ENCODE peak calls at places on chromosomes 7 and 10, in four cellular contexts. V is thoracic aorta, S is Peyer's patch, B is AG09309. E is an unnamed sample.

GRCh38 chr7:97835296-97836138 is 36.7 kb downstream of the ASNS start:
- DNase-seq in V (peak; percentile 13), S (peak; percentile 86), B (peak; percentile 39), E (peak; percentile 65)

GRCh38 chr7:104964626-104965236 is 49.3 kb upstream of the KMT2E start:
- DNase-seq in V (no peak), S (no peak), B (no peak), E (no peak)

GRCh38 chr7:43296306-43296705 is 183.9 kb downstream of the HECW1 start:
- DNase-seq in V (no peak), S (no peak), B (no peak), E (no peak)

GRCh38 chr7:557556-557877 is 37.9 kb upstream of the PDGFA start:
- DNase-seq in V (no peak), S (no peak), B (no peak), E (no peak)

GRCh38 chr10:122515588-122516231 is 44.8 kb upstream of the DMBT1 start:
- DNase-seq in V (no peak), S (peak; percentile 79), B (no peak), E (no peak)

GRCh38 chr10:123254287-123254858 is 100.2 kb downstream of the BUB3 start:
- DNase-seq in V (no peak), S (no peak), B (no peak), E (no peak)

GRCh38 chr10:13830385-13830784 is 243.6 kb downstream of the PRPF18 start:
- DNase-seq in V (no peak), S (no peak), B (no peak), E (no peak)

GRCh38 chr7:82517059-82517458 is 73.5 kb upstream of the CACNA2D1 start:
- DNase-seq in V (no peak), S (no peak), B (no peak), E (no peak)

GRCh38 chr7:4028221-4028620 is 653.9 kb upstream of the FOXK1 start:
- DNase-seq in V (no peak), S (peak; percentile 2), B (no peak), E (no peak)

GRCh38 chr10:115981056-115981455 is 291.9 kb downstream of the GFRA1 start:
- DNase-seq in V (no peak), S (no peak), B (no peak), E (no peak)

GRCh38 chr10:103276941-103277712 is at the start of gene INA:
- DNase-seq in V (no peak), S (no peak), B (no peak), E (peak; percentile 33)

GRCh38 chr7:118245267-118246040 is 20.9 kb downstream of the ANKRD7 start:
- DNase-seq in V (no peak), S (no peak), B (no peak), E (no peak)

GRCh38 chr10:4710858-4711257 is 115.1 kb upstream of the AKR1E2 start:
- DNase-seq in V (no peak), S (no peak), B (no peak), E (no peak)
- TF ChIP-seq CTCF in V (no peak), S (no peak), B (no peak), E (no peak)

GRCh38 chr10:47257396-47258120 is 42.4 kb upstream of the GDF10 start:
- DNase-seq in V (no peak), S (no peak), B (peak; percentile 34), E (peak; percentile 52)
- H3K4me3 ChIP-seq in V (no peak overlapping the region), S (no peak overlapping the region), B (no peak overlapping the region), E (no peak overlapping the region)

DNA sequence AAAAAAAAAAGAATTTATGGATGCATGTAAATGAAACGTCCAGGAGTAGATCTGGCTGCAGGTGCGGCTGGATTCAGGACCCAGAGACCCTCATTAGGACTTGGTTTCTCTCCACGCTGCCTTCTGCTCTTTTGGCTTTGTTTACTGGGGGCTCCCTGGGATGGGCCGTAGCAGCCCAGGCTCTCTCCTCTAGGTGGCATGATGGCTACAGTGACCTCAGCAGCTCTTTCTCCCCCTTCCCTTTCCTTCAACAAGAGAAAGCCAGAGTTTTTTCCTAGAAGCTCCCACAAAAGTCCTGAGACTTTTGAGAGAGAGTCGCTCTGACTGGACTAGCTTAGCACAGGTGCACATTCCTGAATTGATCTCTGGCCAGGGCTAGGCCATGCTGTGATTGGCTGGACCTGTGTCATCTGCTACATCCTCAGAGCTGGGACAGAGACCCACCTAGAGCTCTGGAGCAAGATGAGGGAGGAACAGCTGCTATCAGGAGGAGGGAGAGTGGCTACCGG is 67.8 kb upstream of the PDCD4 start:
- DNase-seq in V (no peak), S (peak; percentile 83), B (no peak), E (peak; percentile 54)
- TF ChIP-seq CTCF in V (peak; percentile 61), S (peak; percentile 51), B (peak; percentile 77), E (peak; percentile 84)

GRCh38 chr10:113027230-113027573 is 77.2 kb downstream of the TCF7L2 start:
- DNase-seq in V (no peak), S (no peak), B (no peak), E (no peak)

GRCh38 chr10:113029055-113029440 is 79.0 kb downstream of the TCF7L2 start:
- DNase-seq in V (no peak), S (no peak), B (no peak), E (no peak)

GRCh38 chr10:113026679-113027078 is 76.6 kb downstream of the TCF7L2 start:
- DNase-seq in V (no peak), S (no peak), B (peak; percentile 83), E (peak; percentile 92)

GRCh38 chr10:113027574-113028392 is 77.7 kb downstream of the TCF7L2 start:
- DNase-seq in V (no peak), S (no peak), B (no peak), E (no peak)

DNA sequence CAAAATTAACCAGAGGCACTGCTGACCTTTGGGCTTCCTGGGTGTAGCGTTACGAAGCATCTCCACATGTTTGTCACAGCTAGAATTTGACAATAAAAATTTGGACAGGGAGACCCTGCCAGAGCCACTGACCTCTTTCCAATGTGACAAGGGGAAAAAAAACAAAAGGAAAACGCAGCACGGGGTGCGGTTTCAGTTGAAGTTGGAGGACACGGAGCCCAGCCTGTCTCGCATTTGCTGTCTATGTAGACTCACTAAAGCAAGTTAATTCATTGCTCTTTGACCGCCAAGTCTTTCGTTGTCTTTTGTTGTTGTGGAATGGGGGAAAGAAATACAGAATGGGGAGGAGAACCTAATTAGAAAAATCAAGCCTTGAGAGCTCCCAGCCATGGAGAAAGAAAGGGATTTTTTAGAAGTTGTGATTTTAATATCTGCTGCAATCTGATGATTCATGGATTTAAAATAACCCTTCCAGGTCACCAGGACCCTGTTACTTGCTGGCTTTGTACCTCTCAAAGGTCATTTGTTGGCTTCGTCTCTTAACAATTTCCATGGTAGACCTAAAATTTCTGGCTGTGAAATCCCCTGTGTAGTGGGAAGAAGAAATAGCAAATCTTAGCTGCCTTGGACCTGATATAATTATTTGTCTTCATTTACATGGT is 78.5 kb downstream of the TCF7L2 start:
- DNase-seq in V (no peak), S (no peak), B (no peak), E (no peak)
- H3K4me3 ChIP-seq in V (peak overlapping the region; percentile 39), S (no peak overlapping the region), B (no peak overlapping the region), E (no peak overlapping the region)